ENCODE peak calls at places on chromosomes 6 and 20, in six cellular contexts. Z, X, T, E, G and K are unnamed samples.

GRCh38 chr6:22057962-22058361 is 238.9 kb downstream of the PRL start:
- DNase-seq in Z (no peak), X (no peak), T (no peak), E (no peak), G (no peak), K (no peak)

GRCh38 chr6:149093643-149094042 is 223.9 kb upstream of the TAB2 start:
- DNase-seq in Z (no peak), X (no peak), T (no peak), E (no peak), G (no peak), K (no peak)

GRCh38 chr6:11122380-11122779 is 10.9 kb upstream of the ERVFRD-1 start:
- DNase-seq in Z (no peak), X (no peak), T (no peak), E (no peak), G (no peak), K (no peak)

GRCh38 chr6:19802656-19803055 is 34.5 kb upstream of the ID4 start:
- DNase-seq in Z (no peak), X (no peak), T (no peak), E (no peak), G (no peak), K (no peak)

GRCh38 chr6:125014157-125014957 is 52.1 kb downstream of the RNF217 start:
- DNase-seq in Z (no peak), X (no peak), T (no peak), E (no peak), G (no peak), K (no peak)

GRCh38 chr6:151021878-151022277 is 156.4 kb downstream of the MTHFD1L start:
- DNase-seq in Z (no peak), X (no peak), T (no peak), E (no peak), G (no peak), K (no peak)

GRCh38 chr6:156729248-156729647 is 47.9 kb upstream of the ARID1B start:
- DNase-seq in Z (no peak), X (no peak), T (no peak), E (peak; percentile 36), G (no peak), K (no peak)

GRCh38 chr20:19381947-19382346 is 169.5 kb downstream of the SLC24A3 start:
- DNase-seq in Z (no peak), X (no peak), T (no peak), E (no peak), G (no peak), K (no peak)

GRCh38 chr6:859936-860335 is 167.0 kb upstream of the EXOC2 start:
- DNase-seq in Z (no peak), X (no peak), T (no peak), E (no peak), G (no peak), K (no peak)

GRCh38 chr6:133918208-133918930 is 29.5 kb downstream of the TCF21 start:
- DNase-seq in Z (no peak), X (no peak), T (no peak), E (no peak), G (no peak), K (no peak)

GRCh38 chr6:108780784-108781183 is 67.4 kb upstream of the ARMC2 start:
- DNase-seq in Z (no peak), X (no peak), T (peak; percentile 53), E (no peak), G (no peak), K (no peak)

GRCh38 chr20:19205999-19206398 is 6.4 kb upstream of the SLC24A3 start:
- DNase-seq in Z (peak; percentile 69), X (peak; percentile 43), T (peak; percentile 98), E (peak; percentile 8), G (peak; percentile 50), K (peak; percentile 47)

GRCh38 chr6:31585531-31585930 is 546 bp upstream of the LST1 start:
- DNase-seq in Z (no peak), X (peak; percentile 62), T (no peak), E (no peak), G (peak; percentile 50), K (peak; percentile 82)

GRCh38 chr20:34874094-34874654 is 1.5 kb upstream of the GGT7 start:
- DNase-seq in Z (peak; percentile 77), X (peak; percentile 53), T (peak; percentile 82), E (peak; percentile 50), G (peak; percentile 90), K (peak; percentile 85)

GRCh38 chr20:5657190-5657872 is 92.9 kb upstream of the SHLD1 start:
- DNase-seq in Z (peak; percentile 38), X (no peak), T (no peak), E (no peak), G (peak; percentile 70), K (peak; percentile 61)

GRCh38 chr6:157723376-157723775 is 99.7 kb upstream of the SNX9 start:
- DNase-seq in Z (no peak), X (no peak), T (no peak), E (no peak), G (no peak), K (no peak)

GRCh38 chr20:34302312-34302722 is 838 bp downstream of the AHCY start:
- DNase-seq in Z (no peak), X (no peak), T (no peak), E (no peak), G (peak; percentile 39), K (peak; percentile 17)

GRCh38 chr6:44096615-44097014 is 30.6 kb downstream of the MRPL14 start:
- DNase-seq in Z (peak; percentile 86), X (peak; percentile 56), T (peak; percentile 75), E (peak; percentile 27), G (peak; percentile 77), K (peak; percentile 47)
- TF ChIP-seq CTCF in Z (peak; percentile 78), X (peak; percentile 81), T (peak; percentile 87), E (peak; percentile 85), G (peak; percentile 99), K (peak; percentile 93)

GRCh38 chr6:37576336-37576737 is 76.6 kb upstream of the CCDC167 start:
- DNase-seq in Z (no peak), X (no peak), T (no peak), E (no peak), G (no peak), K (no peak)
- TF ChIP-seq GABPA in Z (no peak), X (no peak), T (no peak), E (no peak), G (no peak), K (no peak)

DNA sequence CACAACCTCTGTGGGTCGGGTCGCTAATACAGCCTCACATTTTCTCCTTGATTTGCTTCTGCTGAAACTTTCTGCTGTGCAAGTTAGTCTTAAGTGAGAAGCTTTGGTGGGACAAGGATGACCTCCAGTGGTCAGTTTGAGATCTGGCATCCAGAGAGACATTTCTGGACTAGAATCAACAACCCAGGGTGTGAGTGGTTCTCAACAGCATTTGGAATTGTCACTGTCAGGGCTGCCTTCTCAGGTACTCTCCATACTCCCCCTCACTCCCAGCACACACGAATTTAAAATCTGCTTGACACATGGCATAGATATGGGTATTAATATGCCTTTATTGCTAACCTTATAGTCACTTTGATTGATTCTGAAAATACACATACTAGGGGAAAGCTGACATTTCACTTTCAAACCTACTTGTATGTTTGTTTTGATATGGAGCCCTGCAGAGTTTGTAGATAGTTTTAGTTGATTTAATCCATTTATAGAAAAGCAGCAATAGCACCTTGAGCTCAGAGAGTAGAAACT is 13.2 kb downstream of the OTOR start:
- DNase-seq in Z (peak; percentile 53), X (peak; percentile 51), T (peak; percentile 59), E (peak; percentile 19), G (peak; percentile 77), K (peak; percentile 7)
- TF ChIP-seq CTCF in Z (peak; percentile 75), X (peak; percentile 65), T (peak; percentile 85), E (peak; percentile 66), G (peak; percentile 97), K (peak; percentile 28)

DNA sequence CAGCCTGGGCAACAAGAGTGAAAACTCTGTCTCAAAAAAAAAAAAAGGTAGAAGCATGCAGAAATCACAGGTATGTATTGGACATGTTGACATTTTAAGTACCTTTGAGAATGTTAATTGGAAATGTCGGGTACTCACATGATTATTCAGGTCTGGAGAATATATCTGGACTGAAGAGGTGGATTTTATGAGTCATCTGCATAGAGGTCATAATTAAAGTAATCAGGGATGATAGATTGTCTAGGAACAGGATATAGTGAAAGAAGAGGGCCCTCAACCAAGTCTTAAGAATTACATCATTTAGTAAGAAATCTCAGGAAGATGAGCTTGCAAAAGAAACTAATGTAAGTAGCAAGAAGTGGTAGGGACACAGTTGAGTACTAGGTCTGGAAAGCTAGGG is 212.5 kb downstream of the UTRN start:
- DNase-seq in Z (no peak), X (no peak), T (no peak), E (no peak), G (no peak), K (no peak)
- TF ChIP-seq GABPA in Z (no peak), X (no peak), T (no peak), E (no peak), G (no peak), K (no peak)

GRCh38 chr20:14948416-14948815 is 611.0 kb upstream of the FLRT3 start:
- DNase-seq in Z (no peak), X (no peak), T (no peak), E (no peak), G (peak; percentile 34), K (no peak)
- TF ChIP-seq CTCF in Z (no peak), X (no peak), T (peak; percentile 40), E (peak; percentile 36), G (peak; percentile 44), K (no peak)

DNA sequence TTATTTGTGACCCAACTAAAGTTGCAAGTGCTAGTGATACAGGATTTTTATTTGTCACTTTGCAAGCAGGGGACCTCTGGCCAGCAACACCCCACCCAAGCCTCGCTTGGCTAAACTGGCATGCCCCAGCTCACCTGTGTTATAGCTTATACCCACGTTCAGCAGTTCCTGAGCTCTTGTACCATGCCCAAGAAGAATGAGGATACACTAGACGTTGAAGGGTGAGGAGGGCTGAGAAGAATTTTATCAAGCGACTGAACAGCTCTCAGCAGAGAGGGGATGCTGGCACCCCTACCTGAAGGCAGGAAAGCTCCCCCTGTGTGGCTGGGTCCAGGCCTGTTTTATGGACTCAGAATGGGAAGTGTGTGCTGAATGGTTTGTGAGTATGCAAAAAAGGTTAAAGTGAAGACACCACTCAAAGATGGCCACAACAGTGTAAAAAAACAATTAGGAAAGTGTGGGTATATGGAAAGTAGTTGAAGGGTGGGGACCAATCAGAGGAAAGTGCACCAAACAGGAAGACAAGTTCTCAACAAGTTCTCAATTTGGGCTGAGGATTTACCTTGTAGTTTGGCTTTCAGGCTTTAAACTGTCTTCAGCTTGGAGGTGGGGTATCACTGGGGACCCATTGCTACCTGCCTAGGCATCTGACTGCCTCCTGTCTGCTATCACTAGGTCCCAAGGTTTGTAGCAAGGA is 14.9 kb downstream of the BTN2A1 start:
- DNase-seq in Z (no peak), X (no peak), T (no peak), E (no peak), G (no peak), K (no peak)
- TF ChIP-seq GABPA in Z (no peak), X (no peak), T (no peak), E (no peak), G (no peak), K (no peak)